ENCODE peak calls at places on chromosomes 5 and 9, in seven cellular contexts. A is cardiac fibroblast, S is BJ, O is activated B cell treated with CpG ODN at 0.5 μM for 24 hours, M is DMS79, I is activated T-cell treated with anti-CD3 and anti-CD28 coated beads for 1 hour, B is fibroblast of lung. E is an unnamed sample.

GRCh38 chr5:8081179-8081578 is 212.2 kb downstream of the MTRR start:
- DNase-seq in A (no peak), S (no peak), O (no peak), M (no peak), I (no peak), B (no peak), E (no peak)

GRCh38 chr5:160165137-160166068 is 46.2 kb upstream of the PWWP2A start:
- DNase-seq in A (peak), S (peak), O (no peak), M (peak), I (no peak), B (peak), E (peak)

GRCh38 chr5:122053181-122054109 is 24.6 kb downstream of the LOX start:
- DNase-seq in A (peak), S (no peak), O (no peak), M (peak), I (no peak), B (peak), E (no peak)

GRCh38 chr5:95966005-95966404 is 4.4 kb upstream of the ELL2 start:
- DNase-seq in A (no peak), S (no peak), O (no peak), M (no peak), I (no peak), B (no peak), E (no peak)

GRCh38 chr5:115703514-115703913 is 77.7 kb upstream of the TMED7 start:
- DNase-seq in A (no peak), S (no peak), O (no peak), M (no peak), I (no peak), B (no peak), E (no peak)

GRCh38 chr9:114688388-114688787 is 6.4 kb upstream of the TEX48 start:
- DNase-seq in A (no peak), S (no peak), O (no peak), M (no peak), I (no peak), B (no peak), E (no peak)

GRCh38 chr9:1804128-1804865 is 210.8 kb upstream of the SMARCA2 start:
- DNase-seq in A (no peak), S (no peak), O (no peak), M (no peak), I (no peak), B (no peak), E (no peak)

GRCh38 chr5:44991693-44992092 is 182.9 kb downstream of the MRPS30 start:
- DNase-seq in A (no peak), S (no peak), O (no peak), M (no peak), I (no peak), B (no peak), E (no peak)

GRCh38 chr9:113929634-113930092 is 53.6 kb downstream of the ZNF618 start:
- DNase-seq in A (peak), S (no peak), O (no peak), M (no peak), I (no peak), B (peak), E (peak)

GRCh38 chr5:91176288-91177016 is 206.7 kb downstream of the ARRDC3 start:
- DNase-seq in A (no peak), S (no peak), O (no peak), M (no peak), I (no peak), B (no peak), E (no peak)

GRCh38 chr9:69466151-69466550 is 141.1 kb downstream of the ENTREP1 start:
- DNase-seq in A (peak), S (no peak), O (no peak), M (no peak), I (no peak), B (peak), E (no peak)

GRCh38 chr9:121350993-121351561 is 19.0 kb downstream of the STOM start:
- DNase-seq in A (peak), S (peak), O (no peak), M (peak), I (no peak), B (peak), E (peak)

GRCh38 chr5:163658702-163659567 is 153.5 kb downstream of the MAT2B start:
- DNase-seq in A (no peak), S (no peak), O (no peak), M (no peak), I (no peak), B (peak), E (no peak)

GRCh38 chr9:8857330-8858249 is 1058.0 kb upstream of the DMAC1 start:
- DNase-seq in A (peak), S (no peak), O (no peak), M (no peak), I (no peak), B (peak), E (no peak)

GRCh38 chr9:126677188-126678084 is 63.7 kb downstream of the LMX1B start:
- DNase-seq in A (no peak), S (no peak), O (no peak), M (no peak), I (no peak), B (no peak), E (no peak)